ENCODE peak calls at places on chromosomes 13 and 19, in six cellular contexts. Z, L, M, R, N and X are unnamed samples.

GRCh38 chr19:4318460-4318859 is 14.1 kb downstream of the FSD1 start:
- DNase-seq in L (no peak), R (no peak), N (no peak), Z (no peak), M (no peak), X (no peak)

GRCh38 chr19:53541971-53542370 is 4.0 kb downstream of the ZNF331 start:
- DNase-seq in L (no peak), R (no peak), N (no peak), Z (no peak), M (no peak), X (no peak)

GRCh38 chr19:49590971-49591730 is at the start of gene PRR12:
- DNase-seq in L (peak; percentile 85), R (peak; percentile 66), N (peak; percentile 77), Z (peak; percentile 83), M (peak; percentile 62), X (peak; percentile 31)

GRCh38 chr13:45367358-45367757 is 26.4 kb upstream of the TPT1 start:
- DNase-seq in R (peak; percentile 78), M (peak; percentile 41), L (peak; percentile 89), Z (peak; percentile 72), N (peak; percentile 79), X (peak; percentile 83)

GRCh38 chr19:3443840-3444694 is 36.3 kb downstream of the SMIM24 start:
- DNase-seq in N (peak; percentile 50), M (peak; percentile 84), L (no peak), R (no peak), Z (peak; percentile 80), X (peak; percentile 35)

GRCh38 chr13:59247166-59247565 is 916.6 kb downstream of the DIAPH3 start:
- DNase-seq in L (no peak), M (peak; percentile 66), R (no peak), Z (no peak), N (no peak), X (no peak)

GRCh38 chr13:83929147-83929546 is 46.9 kb upstream of the SLITRK1 start:
- DNase-seq in R (no peak), Z (no peak), N (no peak), L (no peak), M (no peak), X (no peak)

GRCh38 chr13:76019421-76020044 is 383.4 kb downstream of the LMO7 start:
- DNase-seq in Z (peak; percentile 88), L (no peak), M (no peak), R (no peak), N (no peak), X (peak; percentile 22)

GRCh38 chr13:97478247-97478646 is 44.3 kb downstream of the RAP2A start:
- DNase-seq in Z (peak; percentile 24), L (no peak), R (no peak), M (no peak), N (no peak), X (no peak)

GRCh38 chr19:48741222-48741999 is 1.0 kb upstream of the RASIP1 start:
- DNase-seq in Z (peak; percentile 78), L (no peak), M (peak; percentile 70), R (no peak), N (no peak), X (no peak)

GRCh38 chr13:26529441-26529840 is 28.0 kb upstream of the WASF3 start:
- DNase-seq in N (peak; percentile 72), L (no peak), R (peak; percentile 57), M (no peak), Z (peak; percentile 78), X (peak; percentile 41)

GRCh38 chr19:2239771-2240770 is 3.4 kb downstream of the SF3A2 start:
- DNase-seq in L (no peak), R (peak; percentile 33), M (no peak), N (peak; percentile 57), Z (peak; percentile 80), X (peak; percentile 27)

GRCh38 chr19:2503521-2504109 is 27.7 kb downstream of the GADD45B start:
- DNase-seq in N (peak; percentile 60), Z (no peak), M (no peak), L (peak; percentile 83), R (peak; percentile 88), X (peak; percentile 68)

GRCh38 chr13:42140494-42140893 is 92.0 kb downstream of the DGKH start:
- DNase-seq in Z (no peak), L (no peak), N (no peak), M (no peak), R (no peak), X (no peak)

GRCh38 chr13:51534075-51534817 is 50.0 kb upstream of the WDFY2 start:
- DNase-seq in L (peak; percentile 61), M (peak; percentile 49), R (no peak), N (no peak), Z (no peak), X (no peak)

GRCh38 chr19:6963937-6964336 is 57.3 kb downstream of the MBD3L2B start:
- DNase-seq in Z (peak; percentile 4), L (peak; percentile 69), R (no peak), N (no peak), M (no peak), X (no peak)

DNA sequence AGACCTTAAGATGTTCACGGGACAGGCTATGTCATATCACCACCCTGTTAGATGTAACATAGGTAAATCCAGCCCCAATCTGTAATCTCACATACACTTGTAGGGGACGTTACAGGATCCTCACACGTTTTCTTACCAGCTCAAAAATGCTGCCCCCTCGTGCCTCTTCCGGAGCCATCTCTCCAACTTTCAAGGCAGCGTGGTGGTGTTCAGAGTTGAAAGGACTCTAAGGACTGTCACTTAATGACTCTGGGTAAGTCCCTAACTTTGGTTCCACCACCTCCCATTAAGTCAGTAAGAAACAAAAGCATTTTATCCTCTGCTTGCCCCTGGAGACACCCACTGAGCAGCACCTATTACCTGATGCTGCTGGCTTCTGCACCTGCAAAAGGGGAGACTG is 4.4 kb downstream of the MED26 start:
- DNase-seq in R (no peak), N (no peak), M (no peak), Z (no peak), L (no peak), X (no peak)
- TF ChIP-seq CTCF in R (no peak), N (no peak), M (no peak), Z (no peak), L (no peak), X (no peak)

GRCh38 chr19:10230155-10230903 is 802 bp downstream of the S1PR2 start:
- DNase-seq in L (no peak), N (peak; percentile 61), Z (peak; percentile 87), M (peak; percentile 64), R (peak; percentile 48), X (no peak)
- TF ChIP-seq CTCF in L (no peak), N (no peak), Z (no peak), M (no peak), R (no peak), X (no peak)

DNA sequence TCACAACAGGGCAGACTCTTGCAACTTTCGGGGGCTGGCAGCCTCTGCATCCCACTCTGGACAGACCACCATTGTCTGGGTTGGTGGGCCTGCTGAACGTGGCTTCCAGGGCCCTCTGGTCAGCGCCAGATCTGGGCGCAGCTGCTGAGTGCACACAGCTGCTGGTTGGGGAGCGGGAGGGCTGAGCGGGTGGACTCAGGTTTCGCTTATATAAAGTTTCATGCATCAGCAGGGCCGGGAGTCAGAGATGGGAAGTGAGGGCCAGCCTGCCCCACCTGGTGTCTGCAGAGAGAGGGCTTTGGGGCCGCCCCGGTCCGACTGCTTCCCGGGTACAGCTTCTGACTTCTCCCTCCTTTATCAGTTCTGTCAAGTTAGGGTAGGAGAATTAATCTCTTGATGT is 6.9 kb downstream of the ARHGEF7 start:
- DNase-seq in Z (peak; percentile 35), M (no peak), N (no peak), R (no peak), L (no peak), X (no peak)
- TF ChIP-seq CTCF in Z (no peak), M (no peak), N (no peak), R (no peak), L (no peak), X (no peak)

GRCh38 chr19:28531979-28532378 is 681.0 kb downstream of the UQCRFS1 start:
- DNase-seq in M (no peak), R (no peak), L (no peak), N (no peak), Z (no peak), X (no peak)

GRCh38 chr19:28532765-28533341 is 680.1 kb downstream of the UQCRFS1 start:
- DNase-seq in N (no peak), Z (no peak), L (no peak), M (no peak), R (no peak), X (no peak)

GRCh38 chr19:28534740-28535351 is 678.1 kb downstream of the UQCRFS1 start:
- DNase-seq in M (no peak), R (no peak), Z (no peak), L (no peak), N (no peak), X (no peak)

GRCh38 chr19:28526042-28526441 is 686.9 kb downstream of the UQCRFS1 start:
- DNase-seq in R (no peak), L (no peak), N (no peak), Z (no peak), M (no peak), X (no peak)

GRCh38 chr19:28530406-28531035 is 682.4 kb downstream of the UQCRFS1 start:
- DNase-seq in M (no peak), Z (no peak), R (no peak), N (no peak), L (no peak), X (no peak)
- TF ChIP-seq CTCF in M (no peak), Z (peak; percentile 35), R (no peak), N (no peak), L (no peak), X (no peak)